ENCODE peak calls at places on chromosomes 16 and 17, in seven cellular contexts. One of them, this sample, is unnamed.
A peak's percentile ranks its signal among the peaks of the same experiment; 100 is the strongest.

GRCh38 chr16:27473101-27473900 is 71.3 kb downstream of the IL21R start:
- DNase-seq in mesendoderm: no peak
- DNase-seq in H9: no peak
- DNase-seq in neuronal stem cell: no peak
- DNase-seq in mesenchymal stem cell: no peak
- DNase-seq in trophoblast cell: no peak
- DNase-seq in H1: no peak
- DNase-seq in this sample: no peak

GRCh38 chr17:28828294-28829040 is 14.1 kb downstream of the FAM222B start:
- DNase-seq in mesenchymal stem cell: no peak
- DNase-seq in H9: no peak
- DNase-seq in trophoblast cell: no peak
- DNase-seq in neuronal stem cell: no peak
- DNase-seq in H1: no peak
- DNase-seq in mesendoderm: no peak
- DNase-seq in this sample: peak; percentile 35

GRCh38 chr16:54055864-54056263 is 230.7 kb downstream of the IRX3 start:
- DNase-seq in mesendoderm: no peak
- DNase-seq in H1: no peak
- DNase-seq in trophoblast cell: no peak
- DNase-seq in neuronal stem cell: no peak
- DNase-seq in mesenchymal stem cell: no peak
- DNase-seq in H9: no peak
- DNase-seq in this sample: peak; percentile 11

GRCh38 chr17:48915459-48916282 is 7.5 kb downstream of the UBE2Z start:
- DNase-seq in mesenchymal stem cell: peak; percentile 96
- DNase-seq in H1: no peak
- DNase-seq in H9: no peak
- DNase-seq in trophoblast cell: peak; percentile 55
- DNase-seq in neuronal stem cell: no peak
- DNase-seq in mesendoderm: no peak
- DNase-seq in this sample: peak; percentile 93

GRCh38 chr17:63700528-63701441 is 860 bp upstream of the LIMD2 start:
- DNase-seq in mesenchymal stem cell: peak; percentile 63
- DNase-seq in mesendoderm: peak; percentile 78
- DNase-seq in neuronal stem cell: peak; percentile 39
- DNase-seq in H1: no peak
- DNase-seq in trophoblast cell: no peak
- DNase-seq in H9: peak; percentile 69
- DNase-seq in this sample: peak; percentile 29

GRCh38 chr17:64357191-64357981 is 33.3 kb downstream of the PECAM1 start:
- DNase-seq in H1: no peak
- DNase-seq in mesendoderm: peak; percentile 36
- DNase-seq in H9: peak; percentile 46
- DNase-seq in neuronal stem cell: no peak
- DNase-seq in trophoblast cell: peak; percentile 17
- DNase-seq in mesenchymal stem cell: peak; percentile 91
- DNase-seq in this sample: peak; percentile 94

GRCh38 chr17:7684856-7685532 is 2.3 kb downstream of the TP53 start:
- DNase-seq in H9: no peak
- DNase-seq in H1: no peak
- DNase-seq in neuronal stem cell: no peak
- DNase-seq in trophoblast cell: no peak
- DNase-seq in mesendoderm: no peak
- DNase-seq in mesenchymal stem cell: no peak
- DNase-seq in this sample: no peak

GRCh38 chr17:77526728-77527355 is 386.1 kb downstream of the SEC14L1 start:
- DNase-seq in H9: peak; percentile 22
- DNase-seq in mesenchymal stem cell: no peak
- DNase-seq in H1: no peak
- DNase-seq in mesendoderm: no peak
- DNase-seq in trophoblast cell: no peak
- DNase-seq in neuronal stem cell: no peak
- DNase-seq in this sample: no peak

GRCh38 chr16:27579086-27579980 is 29.4 kb downstream of the KATNIP start:
- DNase-seq in H9: no peak
- DNase-seq in trophoblast cell: peak; percentile 98
- DNase-seq in neuronal stem cell: no peak
- DNase-seq in H1: no peak
- DNase-seq in mesendoderm: no peak
- DNase-seq in mesenchymal stem cell: peak; percentile 16
- DNase-seq in this sample: peak; percentile 22

DNA sequence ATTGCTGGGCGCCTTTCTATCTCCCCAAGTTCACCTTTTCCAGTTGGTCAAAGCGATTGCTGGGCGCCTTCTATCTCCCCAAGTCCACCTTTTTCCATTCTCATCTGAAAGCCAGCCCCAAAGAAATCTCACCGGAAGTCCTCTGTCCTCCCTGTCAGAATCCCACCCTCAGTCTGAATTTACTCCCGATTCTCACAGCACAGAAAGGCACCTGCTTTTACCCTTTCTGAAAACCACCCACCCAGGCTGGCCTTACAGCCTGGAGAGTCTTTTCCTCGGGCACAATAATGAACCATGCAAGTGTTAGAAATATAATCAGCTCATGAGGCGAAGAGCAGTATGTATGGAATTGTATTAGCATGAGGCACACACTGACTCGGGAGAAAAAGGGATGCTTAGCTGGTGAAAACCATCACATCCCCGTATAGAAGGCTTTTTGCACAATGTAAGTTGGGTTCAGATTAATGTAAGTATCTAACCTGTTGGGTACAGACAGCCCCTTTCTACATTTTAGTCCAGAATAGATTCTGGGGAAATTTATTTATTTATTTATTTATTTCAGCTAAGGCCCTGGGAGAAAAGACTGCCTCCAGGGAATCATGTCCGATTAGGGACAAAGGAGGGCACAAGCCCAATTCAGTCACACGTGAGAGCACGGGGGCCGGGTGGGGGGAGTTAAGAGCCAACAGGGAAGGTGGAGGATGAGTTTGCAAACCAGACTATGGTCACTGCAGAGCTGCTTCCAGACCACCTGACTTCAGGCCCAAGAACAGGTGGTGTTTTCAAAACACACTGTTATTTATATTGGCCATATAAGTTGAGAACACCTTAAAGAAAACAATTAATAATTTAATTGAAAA is 1.4 kb upstream of the ZFHX3 start:
- DNase-seq in H1: no peak
- DNase-seq in mesendoderm: no peak
- DNase-seq in H9: no peak
- DNase-seq in trophoblast cell: no peak
- DNase-seq in neuronal stem cell: no peak
- DNase-seq in mesenchymal stem cell: no peak
- DNase-seq in this sample: no peak
- H3K18ac ChIP-seq in H1: no peak overlapping the region
- H3K18ac ChIP-seq in mesendoderm: peak overlapping the region; percentile 97
- H3K18ac ChIP-seq in H9: no peak overlapping the region
- H3K18ac ChIP-seq in trophoblast cell: peak overlapping the region; percentile 82
- H3K18ac ChIP-seq in neuronal stem cell: no peak overlapping the region
- H3K18ac ChIP-seq in mesenchymal stem cell: peak overlapping the region; percentile 42
- H3K18ac ChIP-seq in this sample: peak overlapping the region; percentile 58

DNA sequence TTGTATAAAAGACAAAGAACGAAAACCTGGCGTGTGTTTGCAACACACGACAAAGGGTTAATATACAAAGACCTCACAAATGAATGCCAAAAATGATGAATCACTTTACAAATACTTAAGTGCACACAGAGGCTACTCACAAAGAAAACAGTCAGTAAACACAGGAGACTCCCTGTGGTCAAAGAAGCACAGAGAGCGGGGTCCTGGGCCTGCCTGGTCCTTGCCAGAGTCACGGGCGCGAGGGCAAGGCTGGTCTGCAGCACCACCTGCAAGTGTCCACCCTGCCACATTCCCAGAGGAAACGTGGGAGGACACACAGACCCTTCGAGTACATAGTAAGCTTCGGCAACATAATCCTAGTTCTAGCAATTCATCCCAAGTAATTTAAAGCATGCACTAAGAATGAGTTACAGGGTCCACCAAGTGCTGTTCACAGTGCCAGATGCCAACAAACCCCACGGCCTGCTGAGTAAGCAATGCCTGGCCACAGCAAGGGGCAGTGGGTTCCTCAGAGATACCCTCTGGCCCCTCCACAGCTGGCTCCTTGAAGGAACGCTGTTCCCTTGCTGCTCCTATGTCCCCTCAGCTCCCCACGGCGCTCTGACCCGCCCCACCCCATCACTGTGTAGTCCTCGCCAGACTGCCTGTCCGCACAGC is 24.6 kb upstream of the FAAP100 start:
- DNase-seq in H1: no peak
- DNase-seq in mesenchymal stem cell: peak; percentile 79
- DNase-seq in neuronal stem cell: no peak
- DNase-seq in trophoblast cell: peak; percentile 55
- DNase-seq in H9: peak; percentile 25
- DNase-seq in mesendoderm: no peak
- DNase-seq in this sample: peak; percentile 88
- H3K27ac ChIP-seq in H1: no peak overlapping the region
- H3K27ac ChIP-seq in mesenchymal stem cell: peak overlapping the region; percentile 89
- H3K27ac ChIP-seq in neuronal stem cell: no peak overlapping the region
- H3K27ac ChIP-seq in trophoblast cell: peak overlapping the region; percentile 50
- H3K27ac ChIP-seq in H9: no peak overlapping the region
- H3K27ac ChIP-seq in mesendoderm: no peak overlapping the region
- H3K27ac ChIP-seq in this sample: peak overlapping the region; percentile 59

DNA sequence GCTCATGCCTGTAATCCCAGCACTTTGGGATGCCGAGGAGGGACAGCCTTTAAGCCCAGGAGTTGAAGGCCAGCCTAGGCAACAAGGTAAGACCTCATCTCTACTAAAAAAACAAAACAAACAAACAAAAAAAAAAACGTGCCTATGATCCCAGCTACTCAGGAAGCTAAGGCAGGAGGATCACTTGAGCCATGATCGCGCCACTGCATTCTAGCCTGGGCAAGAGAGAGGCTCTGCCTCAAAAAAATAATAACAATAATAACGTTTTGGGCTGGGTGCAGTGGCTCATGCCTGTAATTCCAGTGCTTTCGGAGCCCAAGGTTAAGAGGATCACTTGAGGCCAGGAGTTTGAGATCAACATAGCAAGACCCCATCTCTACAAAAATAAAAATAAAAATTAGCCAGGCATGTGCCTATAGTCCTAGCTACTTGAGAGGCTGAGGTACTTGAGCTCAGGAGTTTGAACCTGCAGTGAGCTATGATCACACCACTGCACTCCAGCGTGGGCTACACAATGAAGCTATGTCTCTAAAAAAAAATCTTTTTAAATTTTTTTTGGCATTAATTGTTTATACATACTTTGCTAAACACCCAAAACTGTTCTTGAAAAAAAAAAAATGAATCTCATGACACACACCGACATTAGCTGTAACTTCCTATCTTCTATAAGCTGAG is 3.3 kb downstream of the PHLPP2 start:
- DNase-seq in H9: no peak
- DNase-seq in neuronal stem cell: no peak
- DNase-seq in mesenchymal stem cell: no peak
- DNase-seq in mesendoderm: no peak
- DNase-seq in H1: no peak
- DNase-seq in trophoblast cell: no peak
- DNase-seq in this sample: no peak
- H3K4ac ChIP-seq in H9: no peak overlapping the region
- H3K4ac ChIP-seq in neuronal stem cell: no peak overlapping the region
- H3K4ac ChIP-seq in mesenchymal stem cell: no peak overlapping the region
- H3K4ac ChIP-seq in mesendoderm: no peak overlapping the region
- H3K4ac ChIP-seq in H1: no peak overlapping the region
- H3K4ac ChIP-seq in trophoblast cell: no peak overlapping the region
- H3K4ac ChIP-seq in this sample: no peak overlapping the region

GRCh38 chr16:4202615-4203014 is 39.3 kb downstream of the SRL start:
- DNase-seq in mesenchymal stem cell: no peak
- DNase-seq in H9: no peak
- DNase-seq in neuronal stem cell: no peak
- DNase-seq in trophoblast cell: no peak
- DNase-seq in mesendoderm: no peak
- DNase-seq in H1: no peak
- DNase-seq in this sample: no peak

GRCh38 chr16:4200000-4200780 is 41.7 kb downstream of the SRL start:
- DNase-seq in mesendoderm: peak; percentile 66
- DNase-seq in neuronal stem cell: peak; percentile 35
- DNase-seq in mesenchymal stem cell: peak; percentile 66
- DNase-seq in H9: peak; percentile 61
- DNase-seq in H1: no peak
- DNase-seq in trophoblast cell: peak; percentile 69
- DNase-seq in this sample: peak; percentile 60

GRCh38 chr16:4203748-4204147 is 38.1 kb downstream of the SRL start:
- DNase-seq in H1: no peak
- DNase-seq in mesenchymal stem cell: no peak
- DNase-seq in neuronal stem cell: no peak
- DNase-seq in trophoblast cell: no peak
- DNase-seq in H9: no peak
- DNase-seq in mesendoderm: no peak
- DNase-seq in this sample: no peak

GRCh38 chr16:4205971-4206370 is 35.9 kb downstream of the SRL start:
- DNase-seq in H1: no peak
- DNase-seq in trophoblast cell: no peak
- DNase-seq in neuronal stem cell: no peak
- DNase-seq in H9: no peak
- DNase-seq in mesendoderm: no peak
- DNase-seq in mesenchymal stem cell: no peak
- DNase-seq in this sample: no peak

DNA sequence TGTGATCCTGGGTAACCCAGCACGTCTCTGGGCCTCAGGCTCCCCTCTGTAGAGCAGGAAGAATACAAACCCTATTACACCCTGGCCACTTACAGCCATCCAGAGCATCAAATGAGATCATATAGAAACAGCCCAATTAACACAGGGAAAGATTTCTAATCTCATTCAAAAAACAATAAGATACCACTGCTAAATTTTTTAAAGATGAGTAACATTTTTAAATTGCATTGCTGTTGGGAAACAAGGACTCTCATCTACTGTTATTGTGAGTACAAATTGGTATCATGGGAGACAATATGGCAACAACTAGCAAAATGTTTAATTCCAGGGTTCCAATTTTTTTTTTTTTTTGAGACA is 41.1 kb downstream of the SRL start:
- DNase-seq in mesenchymal stem cell: peak; percentile 22
- DNase-seq in mesendoderm: no peak
- DNase-seq in neuronal stem cell: no peak
- DNase-seq in trophoblast cell: peak; percentile 24
- DNase-seq in H9: no peak
- DNase-seq in H1: no peak
- DNase-seq in this sample: peak; percentile 51
- H3K18ac ChIP-seq in mesenchymal stem cell: no peak overlapping the region
- H3K18ac ChIP-seq in mesendoderm: no peak overlapping the region
- H3K18ac ChIP-seq in neuronal stem cell: no peak overlapping the region
- H3K18ac ChIP-seq in trophoblast cell: no peak overlapping the region
- H3K18ac ChIP-seq in H9: no peak overlapping the region
- H3K18ac ChIP-seq in H1: no peak overlapping the region
- H3K18ac ChIP-seq in this sample: no peak overlapping the region

This sample was measured in IMR-90.